ENCODE peak calls at places on chromosomes 16 and 17, in four cellular contexts. L is OCI-LY7, X is adrenal gland, K is fibroblast of mammary gland. A is an unnamed sample.

GRCh38 chr16:70746708-70747424 is 54.1 kb downstream of the VAC14 start:
- DNase-seq in L (peak), X (peak), K (peak), A (peak)

GRCh38 chr17:77374170-77374936 is 233.6 kb downstream of the SEC14L1 start:
- DNase-seq in L (peak), X (peak), K (peak), A (peak)

GRCh38 chr16:2278956-2279800 is 11.3 kb upstream of the RNPS1 start:
- DNase-seq in L (no peak), X (no peak), K (no peak), A (no peak)

GRCh38 chr16:55389426-55390073 is 65.5 kb downstream of the IRX6 start:
- DNase-seq in L (no peak), X (no peak), K (no peak), A (no peak)

GRCh38 chr17:8117980-8118768 is at the start of gene ALOXE3:
- DNase-seq in L (no peak), X (peak), K (peak), A (peak)

GRCh38 chr17:58121925-58122324 is 26.3 kb upstream of the OR4D1 start:
- DNase-seq in L (peak), X (no peak), K (peak), A (peak)

GRCh38 chr16:67663151-67663876 is 2.6 kb downstream of the PARD6A start:
- DNase-seq in L (peak), X (no peak), K (no peak), A (no peak)

GRCh38 chr16:75697571-75697970 is 3.7 kb downstream of the DUXB start:
- DNase-seq in L (no peak), X (no peak), K (no peak), A (no peak)

GRCh38 chr17:44610871-44611270 is 45.4 kb upstream of the MEIOC start:
- DNase-seq in L (no peak), X (no peak), K (peak), A (peak)

GRCh38 chr17:72353502-72353901 is 232.7 kb downstream of the SOX9 start:
- DNase-seq in L (no peak), X (no peak), K (no peak), A (no peak)

GRCh38 chr17:21419299-21420239 is 43.4 kb downstream of the KCNJ12 start:
- DNase-seq in L (peak), X (no peak), K (no peak), A (no peak)

GRCh38 chr16:81442909-81443687 is 1.5 kb upstream of the CMIP start:
- DNase-seq in L (no peak), X (no peak), K (no peak), A (no peak)

GRCh38 chr16:11253009-11253994 is 2.7 kb downstream of the SOCS1 start:
- DNase-seq in L (peak), X (no peak), K (peak), A (peak)

GRCh38 chr16:24409045-24409444 is 130.3 kb upstream of the RBBP6 start:
- DNase-seq in L (peak), X (no peak), K (no peak), A (no peak)

GRCh38 chr17:52158450-52159042 is at the start of gene CA10:
- DNase-seq in L (no peak), X (no peak), K (no peak), A (no peak)
- TF ChIP-seq CTCF in L (no peak), X (no peak), K (no peak), A (no peak)

DNA sequence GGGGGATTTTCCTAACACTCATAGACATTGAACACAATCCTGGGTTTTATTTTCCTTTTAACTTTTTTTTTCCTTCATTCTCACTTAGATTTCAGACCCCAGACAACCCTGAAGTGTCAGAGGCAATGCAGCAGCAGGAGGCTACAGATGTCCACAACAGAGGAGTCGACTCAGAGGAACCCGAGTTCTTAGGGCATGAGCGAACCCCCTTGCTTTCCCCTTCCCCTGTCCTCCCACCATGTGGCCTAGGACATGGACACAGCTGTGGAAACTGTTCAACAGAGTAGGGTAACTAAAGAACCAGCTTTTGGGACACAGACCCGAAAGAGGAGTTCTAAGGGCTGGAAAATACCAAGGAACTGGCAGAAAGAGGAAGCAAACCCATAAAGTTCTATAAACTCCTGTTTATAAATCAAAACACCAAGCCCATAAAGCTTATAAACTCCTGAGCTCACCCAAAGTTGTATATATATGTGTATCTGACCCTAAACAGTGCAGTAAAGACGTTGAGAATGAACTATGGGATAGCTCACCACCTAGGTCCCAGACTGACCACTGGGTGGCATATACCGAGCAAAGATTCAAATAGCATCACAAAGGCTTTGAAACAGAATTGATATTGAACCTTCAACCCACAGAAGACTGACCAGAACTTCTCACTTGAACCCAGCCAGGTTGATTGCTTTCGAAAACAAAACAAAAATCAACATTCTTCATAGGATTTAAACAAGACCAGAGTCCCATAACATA is 33.9 kb downstream of the CMTM4 start:
- DNase-seq in L (peak), X (no peak), K (peak), A (peak)
- TF ChIP-seq CTCF in L (peak), X (no peak), K (peak), A (peak)

DNA sequence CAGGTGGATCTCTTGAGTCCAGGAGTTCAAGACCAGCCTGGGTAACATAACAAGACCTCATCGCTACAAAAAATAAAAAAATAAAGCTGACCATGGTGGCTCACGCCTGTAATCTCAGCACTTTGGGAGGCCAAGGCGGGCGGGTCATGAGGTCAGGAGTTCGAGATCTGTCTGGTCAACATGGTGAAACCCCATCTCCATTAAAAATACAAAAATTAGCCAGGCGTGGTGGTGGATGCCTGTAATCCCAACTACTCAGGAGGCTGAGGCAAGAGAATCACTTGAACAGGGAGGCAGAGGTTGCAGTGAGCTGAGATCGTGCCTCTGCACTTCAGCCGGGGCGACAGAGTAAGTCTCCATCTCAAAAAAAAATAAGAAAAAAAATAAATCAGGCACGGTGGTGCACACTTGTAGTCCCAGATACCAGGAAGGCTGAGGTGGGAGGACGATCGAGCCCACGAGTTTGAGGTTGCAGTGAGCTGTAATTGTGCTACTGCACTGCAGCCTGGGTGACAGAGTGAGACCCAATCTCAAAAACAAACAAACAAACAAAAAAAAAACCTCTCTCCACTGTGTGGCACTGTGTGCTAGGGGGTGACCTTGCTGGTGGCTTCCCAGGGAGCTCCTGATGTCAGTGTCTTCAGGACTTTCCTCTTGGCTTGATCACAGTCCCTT is 19.8 kb upstream of the MAPK3 start:
- DNase-seq in L (peak), X (peak), K (no peak), A (no peak)
- TF ChIP-seq CTCF in L (peak), X (peak), K (peak), A (no peak)

GRCh38 chr17:205176-205538 is 23.7 kb upstream of the DOC2B start:
- DNase-seq in L (no peak), X (no peak), K (no peak), A (no peak)
- TF ChIP-seq CTCF in L (no peak), X (no peak), K (no peak), A (no peak)

GRCh38 chr16:29737713-29738112 is 8.1 kb downstream of the C16orf54 start:
- DNase-seq in L (no peak), X (peak), K (no peak), A (no peak)

GRCh38 chr16:29736764-29737163 is 9.0 kb downstream of the C16orf54 start:
- DNase-seq in L (no peak), X (no peak), K (no peak), A (no peak)

GRCh38 chr16:29734826-29735225 is 11.0 kb downstream of the C16orf54 start:
- DNase-seq in L (no peak), X (no peak), K (peak), A (peak)

GRCh38 chr16:29738514-29738913 is 7.3 kb downstream of the C16orf54 start:
- DNase-seq in L (peak), X (no peak), K (no peak), A (no peak)

GRCh38 chr16:29736112-29736511 is 9.7 kb downstream of the C16orf54 start:
- DNase-seq in L (no peak), X (no peak), K (no peak), A (no peak)
- TF ChIP-seq CTCF in L (peak), X (no peak), K (no peak), A (peak)

GRCh38 chr17:9905902-9906301 is 831 bp upstream of the RCVRN start:
- DNase-seq in L (peak), X (no peak), K (peak), A (peak)
- TF ChIP-seq CTCF in L (peak), X (peak), K (peak), A (peak)